ENCODE peak calls at places on chromosomes 13 and 19, in six cellular contexts. C is tibial artery, R is thoracic aorta, V is fibroblast of lung, Y is fibroblast of pulmonary artery, J is AG04449. U is an unnamed sample.

GRCh38 chr13:25232937-25233515 is 54.3 kb downstream of the MTMR6 start:
- DNase-seq in C (no peak), R (no peak), V (peak; percentile 6), Y (peak; percentile 57), J (no peak), U (no peak)

GRCh38 chr19:4350111-4350510 is 6.7 kb downstream of the MPND start:
- DNase-seq in C (no peak), R (no peak), V (no peak), Y (no peak), J (no peak), U (no peak)

GRCh38 chr13:35347679-35348205 is 128.7 kb downstream of the MAB21L1 start:
- DNase-seq in C (no peak), R (no peak), V (no peak), Y (no peak), J (no peak), U (no peak)

GRCh38 chr19:3976495-3977241 is 5.8 kb upstream of the DAPK3 start:
- DNase-seq in C (peak; percentile 64), R (no peak), V (peak; percentile 31), Y (no peak), J (no peak), U (no peak)

GRCh38 chr13:69910800-69911199 is 196.8 kb upstream of the ATXN8OS start:
- DNase-seq in C (no peak), R (no peak), V (no peak), Y (no peak), J (no peak), U (no peak)

GRCh38 chr13:68304287-68304893 is 1074.3 kb upstream of the PCDH9 start:
- DNase-seq in C (no peak), R (no peak), V (peak; percentile 23), Y (peak; percentile 19), J (no peak), U (no peak)

GRCh38 chr19:34189917-34190425 is 17.7 kb downstream of the LSM14A start:
- DNase-seq in C (no peak), R (no peak), V (peak; percentile 12), Y (peak; percentile 25), J (no peak), U (no peak)

GRCh38 chr13:102402292-102402691 is 444 bp upstream of the FGF14 start:
- DNase-seq in C (peak; percentile 23), R (no peak), V (peak; percentile 48), Y (peak; percentile 10), J (no peak), U (peak; percentile 86)

GRCh38 chr13:99969934-99970760 is 1.4 kb downstream of the ZIC5 start:
- DNase-seq in C (no peak), R (no peak), V (peak; percentile 30), Y (no peak), J (no peak), U (no peak)

GRCh38 chr13:60112771-60113170 is 51.0 kb downstream of the DIAPH3 start:
- DNase-seq in C (no peak), R (no peak), V (peak; percentile 65), Y (peak; percentile 31), J (peak; percentile 4), U (peak; percentile 15)

GRCh38 chr19:1085676-1086442 is 9.3 kb downstream of the POLR2E start:
- DNase-seq in C (no peak), R (no peak), V (no peak), Y (no peak), J (no peak), U (no peak)

GRCh38 chr13:101845501-101846012 is 393.1 kb downstream of the ITGBL1 start:
- DNase-seq in C (no peak), R (no peak), V (peak; percentile 20), Y (no peak), J (no peak), U (no peak)

GRCh38 chr13:24341439-24341838 is 32.1 kb downstream of the C1QTNF9 start:
- DNase-seq in C (no peak), R (no peak), V (no peak), Y (no peak), J (no peak), U (peak; percentile 78)

GRCh38 chr13:103358245-103358932 is 292.2 kb upstream of the SLC10A2 start:
- DNase-seq in C (no peak), R (no peak), V (no peak), Y (no peak), J (no peak), U (no peak)

GRCh38 chr13:20069956-20070355 is 90.9 kb downstream of the GJA3 start:
- DNase-seq in C (no peak), R (no peak), V (no peak), Y (no peak), J (no peak), U (no peak)

GRCh38 chr13:83752141-83752540 is 130.1 kb downstream of the SLITRK1 start:
- DNase-seq in C (no peak), R (no peak), V (peak; percentile 73), Y (peak; percentile 67), J (peak; percentile 7), U (peak; percentile 38)

GRCh38 chr13:25252770-25253169 is 34.5 kb downstream of the MTMR6 start:
- DNase-seq in C (no peak), R (no peak), V (no peak), Y (no peak), J (no peak), U (no peak)

GRCh38 chr13:23578411-23579071 is 8.3 kb downstream of the TNFRSF19 start:
- DNase-seq in C (peak; percentile 70), R (no peak), V (peak; percentile 70), Y (peak; percentile 71), J (no peak), U (peak; percentile 71)

GRCh38 chr13:95023405-95023804 is 277.8 kb downstream of the ABCC4 start:
- DNase-seq in C (no peak), R (no peak), V (no peak), Y (peak; percentile 17), J (no peak), U (peak; percentile 20)

GRCh38 chr19:35995655-35995993 is 636 bp downstream of the SDHAF1 start:
- DNase-seq in C (peak; percentile 49), R (no peak), V (peak; percentile 18), Y (peak; percentile 33), J (no peak), U (peak; percentile 56)

GRCh38 chr13:87777395-87777794 is 106.2 kb downstream of the SLITRK5 start:
- DNase-seq in C (no peak), R (no peak), V (peak; percentile 1), Y (no peak), J (no peak), U (no peak)

GRCh38 chr13:64740493-64740892 is 2489.6 kb downstream of the PCDH9 start:
- DNase-seq in C (no peak), R (no peak), V (no peak), Y (no peak), J (no peak), U (no peak)

GRCh38 chr13:27001705-27002104 is 169.9 kb downstream of the USP12 start:
- DNase-seq in C (no peak), R (no peak), V (no peak), Y (no peak), J (no peak), U (no peak)

GRCh38 chr13:98939552-98940306 is 38.1 kb downstream of the DOCK9 start:
- DNase-seq in C (no peak), R (no peak), V (no peak), Y (peak; percentile 51), J (no peak), U (no peak)

GRCh38 chr19:52748336-52748950 is 13.6 kb upstream of the ZNF611 start:
- DNase-seq in C (peak; percentile 25), R (no peak), V (peak; percentile 39), Y (peak; percentile 61), J (no peak), U (peak; percentile 20)

GRCh38 chr13:26508885-26509284 is 48.6 kb upstream of the WASF3 start:
- DNase-seq in C (peak; percentile 92), R (no peak), V (peak; percentile 59), Y (peak; percentile 93), J (no peak), U (peak; percentile 86)

GRCh38 chr19:22619371-22619770 is 14.8 kb upstream of the ZNF492 start:
- DNase-seq in C (no peak), R (no peak), V (no peak), Y (no peak), J (no peak), U (no peak)

GRCh38 chr13:51257187-51257586 is 35.0 kb downstream of the FAM124A start:
- DNase-seq in C (no peak), R (no peak), V (no peak), Y (no peak), J (no peak), U (no peak)

GRCh38 chr13:100540621-100541020 is 48.0 kb downstream of the GGACT start:
- DNase-seq in C (no peak), R (no peak), V (no peak), Y (no peak), J (no peak), U (peak; percentile 40)

GRCh38 chr19:40279761-40280607 is 5.2 kb downstream of the AKT2 start:
- DNase-seq in C (no peak), R (no peak), V (no peak), Y (no peak), J (no peak), U (peak; percentile 42)
- H3K4me3 ChIP-seq in C (no peak overlapping the region), R (peak overlapping the region; percentile 38), V (no peak overlapping the region), Y (no peak overlapping the region), J (no peak overlapping the region), U (peak overlapping the region; percentile 69)

GRCh38 chr19:15025237-15025636 is 24.0 kb upstream of the CASP14 start:
- DNase-seq in C (no peak), R (no peak), V (no peak), Y (no peak), J (no peak), U (no peak)
- TF ChIP-seq CTCF in C (no peak), R (no peak), V (no peak), Y (no peak), J (no peak), U (no peak)

DNA sequence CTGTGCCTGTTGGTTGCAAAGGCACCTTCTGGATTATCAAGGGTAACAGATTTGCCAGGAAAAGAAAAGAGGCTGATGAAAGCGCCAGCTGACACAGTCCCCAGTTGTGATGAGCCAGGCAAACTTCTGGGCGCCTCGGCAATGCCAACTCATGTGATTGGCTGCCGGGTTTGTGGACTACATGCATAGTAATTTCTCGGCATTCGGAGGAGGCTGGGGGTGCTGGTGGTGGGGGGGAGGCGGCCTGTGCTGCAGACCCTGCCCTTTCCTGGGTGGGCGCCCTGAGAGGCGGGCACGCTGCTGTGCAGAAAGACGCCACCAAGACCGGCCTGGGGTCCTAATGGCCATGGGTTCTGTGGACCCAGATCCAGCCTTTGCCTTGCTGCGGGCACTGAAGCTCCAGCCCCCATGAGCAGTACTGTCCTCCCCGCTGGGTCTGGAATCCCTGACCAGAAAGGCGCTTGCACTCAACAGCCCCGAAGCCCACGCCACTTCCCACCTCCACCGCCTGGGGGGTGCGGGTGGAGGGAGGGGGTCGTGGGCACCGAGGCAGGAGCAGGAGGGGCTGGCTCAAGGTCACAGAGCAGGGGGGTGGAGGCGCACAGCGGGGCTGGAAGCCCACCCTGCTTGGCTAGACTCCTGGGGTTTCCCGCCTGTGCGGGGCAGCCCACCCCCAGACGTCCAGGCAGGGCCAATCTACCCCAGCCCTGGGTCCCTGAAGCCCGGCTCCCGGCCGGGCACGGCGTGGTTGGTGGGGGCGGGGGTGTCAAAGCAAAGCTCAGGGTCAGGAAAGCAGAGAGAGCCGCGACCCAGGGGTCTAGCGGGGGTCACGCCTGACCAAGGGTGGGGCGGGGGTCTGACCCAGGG is 1.0 kb downstream of the DIRAS1 start:
- DNase-seq in C (no peak), R (no peak), V (peak; percentile 27), Y (no peak), J (no peak), U (peak; percentile 27)
- H3K4me3 ChIP-seq in C (peak overlapping the region; percentile 39), R (peak overlapping the region; percentile 42), V (peak overlapping the region; percentile 7), Y (no peak overlapping the region), J (peak overlapping the region; percentile 55), U (peak overlapping the region; percentile 45)

DNA sequence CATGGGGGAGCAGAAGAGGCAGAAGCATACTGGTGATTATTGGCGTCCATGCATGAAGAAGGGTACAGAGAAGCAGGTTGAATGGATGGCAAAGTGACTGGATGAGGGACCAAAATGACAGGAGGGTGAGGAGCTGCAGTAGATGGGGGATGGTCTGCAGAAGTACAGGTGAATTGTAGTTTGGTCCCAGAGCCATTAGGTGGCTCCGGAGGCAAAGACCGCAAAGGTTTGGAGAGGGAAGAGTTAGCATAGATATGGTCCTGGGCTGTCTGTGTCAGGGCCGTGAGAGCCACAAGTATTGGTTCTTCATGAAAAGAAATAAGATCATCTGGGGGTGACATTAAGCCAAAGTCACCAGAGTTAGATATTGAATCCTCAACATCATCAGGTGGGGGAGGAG is 59.0 kb upstream of the ZNF726 start:
- DNase-seq in C (no peak), R (no peak), V (no peak), Y (no peak), J (no peak), U (no peak)
- TF ChIP-seq CTCF in C (no peak), R (no peak), V (no peak), Y (no peak), J (no peak), U (no peak)